ENCODE peak calls at places on chromosome 1, in five cellular contexts. W, Y, C, G and H are unnamed samples.

GRCh38 chr1:206609229-206609991 is 2.9 kb downstream of the EIF2D start:
- DNase-seq in W (no peak), Y (no peak), C (no peak), G (no peak), H (no peak)

GRCh38 chr1:27379564-27380132 is 3.5 kb downstream of the CD164L2 start:
- DNase-seq in Y (no peak), W (no peak), G (no peak), C (no peak), H (no peak)

GRCh38 chr1:215923129-215923824 is 356.2 kb downstream of the KCTD3 start:
- DNase-seq in G (no peak), Y (no peak), C (no peak), W (no peak), H (no peak)

GRCh38 chr1:197725044-197725443 is 50.2 kb downstream of the DENND1B start:
- DNase-seq in Y (no peak), C (no peak), G (peak), W (no peak), H (peak)

GRCh38 chr1:232629250-232630046 is 485 bp downstream of the SIPA1L2 start:
- DNase-seq in W (no peak), G (no peak), Y (peak), C (no peak), H (no peak)

GRCh38 chr1:161930064-161930463 is 93.6 kb downstream of the OLFML2B start:
- DNase-seq in C (no peak), G (no peak), Y (no peak), W (no peak), H (no peak)

GRCh38 chr1:200903793-200904192 is 9.1 kb downstream of the INAVA start:
- DNase-seq in C (no peak), Y (no peak), W (no peak), G (no peak), H (no peak)

GRCh38 chr1:162139398-162139685 is 69.9 kb downstream of the NOS1AP start:
- DNase-seq in C (no peak), Y (no peak), G (no peak), W (no peak), H (no peak)

GRCh38 chr1:168454211-168454815 is 89.5 kb downstream of the XCL2 start:
- DNase-seq in C (no peak), G (no peak), Y (no peak), W (no peak), H (no peak)

GRCh38 chr1:154626456-154627246 is 18.7 kb upstream of the ADAR start:
- DNase-seq in G (no peak), Y (no peak), W (no peak), C (no peak), H (no peak)

GRCh38 chr1:247407180-247407616 is 8.8 kb upstream of the NLRP3 start:
- DNase-seq in G (no peak), Y (no peak), C (no peak), W (no peak), H (no peak)

GRCh38 chr1:187622545-187622944 is 793.8 kb downstream of the PLA2G4A start:
- DNase-seq in G (no peak), W (no peak), C (no peak), Y (no peak), H (no peak)

GRCh38 chr1:150576794-150577556 is 2.4 kb downstream of the MCL1 start:
- DNase-seq in W (no peak), C (no peak), Y (no peak), G (no peak), H (no peak)

GRCh38 chr1:155892801-155893200 is 18.3 kb downstream of the RIT1 start:
- DNase-seq in W (peak), G (peak), Y (no peak), C (peak), H (peak)

GRCh38 chr1:2520806-2521205 is 5.6 kb downstream of the PANK4 start:
- DNase-seq in W (no peak), Y (no peak), G (no peak), C (no peak), H (no peak)

GRCh38 chr1:151837841-151838490 is 1.7 kb downstream of the C2CD4D start:
- DNase-seq in G (no peak), C (no peak), W (no peak), Y (no peak), H (no peak)

GRCh38 chr1:18965206-18966173 is 9.0 kb upstream of the IFFO2 start:
- DNase-seq in W (no peak), G (no peak), C (peak), Y (no peak), H (no peak)

GRCh38 chr1:232635778-232636356 is 5.9 kb upstream of the SIPA1L2 start:
- DNase-seq in G (no peak), C (peak), W (peak), Y (peak), H (no peak)

GRCh38 chr1:170731566-170732261 is 67.8 kb downstream of the PRRX1 start:
- DNase-seq in G (no peak), Y (no peak), C (no peak), W (no peak), H (no peak)

GRCh38 chr1:42177551-42177981 is 13.0 kb upstream of the GUCA2A start:
- DNase-seq in W (no peak), Y (peak), C (no peak), G (peak), H (no peak)

GRCh38 chr1:65148548-65149390 is 766 bp downstream of the AK4 start:
- DNase-seq in Y (no peak), C (no peak), G (no peak), W (peak), H (no peak)

GRCh38 chr1:181712636-181713238 is 229.4 kb downstream of the CACNA1E start:
- DNase-seq in Y (no peak), C (no peak), W (no peak), G (no peak), H (no peak)

GRCh38 chr1:171841931-171842723 is 829 bp downstream of the DNM3 start:
- DNase-seq in G (no peak), C (no peak), Y (peak), W (peak), H (no peak)

GRCh38 chr1:110728388-110728787 is 53.6 kb upstream of the KCNA3 start:
- DNase-seq in Y (no peak), C (no peak), G (no peak), W (no peak), H (no peak)